ENCODE peak calls at places on chromosomes 3 and 15, in seven cellular contexts. K is psoas muscle, A is ovary, C is left ventricle myocardium inferior, G is neural progenitor cell, P is cardiac muscle cell, L is upper lobe of right lung. N is an unnamed sample. For H3K4me1 and H3K27me3, the result is how much of the 10 kb centered on the place peaks cover.

GRCh38 chr15:40937762-40938529 is 8.8 kb downstream of the DLL4 start:
- DNase-seq in K (no peak), A (no peak), C (no peak), G (no peak), P (no peak), L (no peak), N (no peak)

GRCh38 chr15:74431645-74432044 is 2.1 kb downstream of the SEMA7A start:
- DNase-seq in K (no peak), A (no peak), C (no peak), G (no peak), P (no peak), L (no peak), N (no peak)

GRCh38 chr3:129313983-129314756 is 35.5 kb downstream of the HMCES start:
- DNase-seq in K (no peak), A (no peak), C (peak), G (peak), P (peak), L (no peak), N (no peak)

GRCh38 chr3:182490601-182491485 is 302.5 kb upstream of the ATP11B start:
- DNase-seq in K (no peak), A (no peak), C (no peak), G (peak), P (peak), L (no peak), N (peak)

GRCh38 chr15:45919806-45920205 is 285.0 kb downstream of the SQOR start:
- DNase-seq in K (no peak), A (no peak), C (no peak), G (no peak), P (peak), L (peak), N (no peak)

GRCh38 chr3:182886497-182886896 is 93.2 kb downstream of the ATP11B start:
- DNase-seq in K (no peak), A (no peak), C (no peak), G (no peak), P (no peak), L (no peak), N (no peak)

GRCh38 chr3:14725015-14725431 is 50.1 kb downstream of the C3orf20 start:
- DNase-seq in K (peak), A (no peak), C (no peak), G (no peak), P (peak), L (no peak), N (no peak)

GRCh38 chr3:161148832-161149475 is 43.8 kb upstream of the B3GALNT1 start:
- DNase-seq in K (no peak), A (no peak), C (no peak), G (no peak), P (peak), L (no peak), N (no peak)

GRCh38 chr3:152658977-152659376 is 176.0 kb upstream of the P2RY1 start:
- DNase-seq in K (no peak), A (no peak), C (no peak), G (no peak), P (no peak), L (no peak), N (no peak)

GRCh38 chr3:9170851-9171160 is 78.6 kb downstream of the SRGAP3 start:
- DNase-seq in K (no peak), A (no peak), C (no peak), G (no peak), P (no peak), L (no peak), N (no peak)

GRCh38 chr3:102179321-102180290 is 255.2 kb upstream of the ZPLD1 start:
- DNase-seq in K (no peak), A (no peak), C (no peak), G (no peak), P (peak), L (no peak), N (no peak)

GRCh38 chr3:140456974-140457373 is 220.9 kb upstream of the TRIM42 start:
- DNase-seq in K (no peak), A (no peak), C (no peak), G (no peak), P (no peak), L (no peak), N (no peak)

GRCh38 chr15:70063992-70064379 is 33.7 kb downstream of the TLE3 start:
- DNase-seq in K (no peak), A (no peak), C (no peak), G (no peak), P (no peak), L (no peak), N (no peak)

GRCh38 chr15:60568883-60569495 is 90.0 kb upstream of the ICE2 start:
- DNase-seq in K (no peak), A (no peak), C (no peak), G (no peak), P (no peak), L (no peak), N (no peak)

GRCh38 chr15:99143230-99143629 is 38.4 kb downstream of the SYNM start:
- DNase-seq in K (no peak), A (no peak), C (no peak), G (no peak), P (no peak), L (no peak), N (no peak)

GRCh38 chr3:8423307-8423706 is 78.3 kb upstream of the LMCD1 start:
- DNase-seq in K (no peak), A (no peak), C (no peak), G (no peak), P (no peak), L (no peak), N (no peak)

GRCh38 chr15:50116477-50116876 is 2.6 kb downstream of the ATP8B4 start:
- DNase-seq in K (no peak), A (no peak), C (no peak), G (peak), P (peak), L (no peak), N (no peak)

GRCh38 chr3:185400866-185401265 is 37.9 kb downstream of the MAP3K13 start:
- DNase-seq in K (no peak), A (no peak), C (no peak), G (no peak), P (no peak), L (no peak), N (no peak)

GRCh38 chr3:87260270-87260669 is 16.1 kb downstream of the POU1F1 start:
- DNase-seq in K (no peak), A (no peak), C (no peak), G (peak), P (peak), L (no peak), N (peak)

GRCh38 chr3:12301513-12301912 is 12.6 kb downstream of the PPARG start:
- DNase-seq in K (no peak), A (no peak), C (no peak), G (no peak), P (no peak), L (no peak), N (no peak)

GRCh38 chr15:63233667-63234419 is 43.6 kb upstream of the APH1B start:
- DNase-seq in K (no peak), A (no peak), C (no peak), G (no peak), P (peak), L (no peak), N (no peak)

GRCh38 chr15:63234479-63234878 is 42.9 kb upstream of the APH1B start:
- DNase-seq in K (peak), A (no peak), C (peak), G (no peak), P (peak), L (no peak), N (no peak)

GRCh38 chr15:63238796-63239195 is 38.6 kb upstream of the APH1B start:
- DNase-seq in K (no peak), A (no peak), C (no peak), G (no peak), P (peak), L (no peak), N (peak)

GRCh38 chr15:63238181-63238580 is 39.2 kb upstream of the APH1B start:
- DNase-seq in K (no peak), A (no peak), C (no peak), G (no peak), P (no peak), L (no peak), N (peak)

DNA sequence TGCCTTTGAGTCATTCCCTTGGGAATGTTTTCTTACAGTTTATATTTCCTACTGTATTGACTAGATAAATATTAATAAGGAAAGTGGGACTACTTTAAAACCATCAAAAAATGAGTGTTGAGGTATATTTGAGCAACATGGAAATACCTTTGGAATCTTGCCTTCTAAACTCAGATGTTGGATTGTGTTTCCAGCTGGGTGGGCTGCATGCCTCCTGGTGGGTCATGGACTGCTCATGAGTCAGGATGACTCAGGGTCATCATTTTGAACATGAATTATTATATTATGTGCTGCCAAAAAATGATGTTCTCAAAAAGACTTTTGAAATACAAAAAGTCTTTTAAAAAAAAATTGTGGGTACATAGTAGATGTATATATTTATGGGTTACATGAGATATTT is 41.1 kb upstream of the APH1B start:
- DNase-seq in K (no peak), A (no peak), C (no peak), G (no peak), P (peak), L (no peak), N (peak)
- H3K4me1 ChIP-seq in K (under half), A (under half), C (half or more), G (under half), P (under half), L (half or more), N (half or more)

DNA sequence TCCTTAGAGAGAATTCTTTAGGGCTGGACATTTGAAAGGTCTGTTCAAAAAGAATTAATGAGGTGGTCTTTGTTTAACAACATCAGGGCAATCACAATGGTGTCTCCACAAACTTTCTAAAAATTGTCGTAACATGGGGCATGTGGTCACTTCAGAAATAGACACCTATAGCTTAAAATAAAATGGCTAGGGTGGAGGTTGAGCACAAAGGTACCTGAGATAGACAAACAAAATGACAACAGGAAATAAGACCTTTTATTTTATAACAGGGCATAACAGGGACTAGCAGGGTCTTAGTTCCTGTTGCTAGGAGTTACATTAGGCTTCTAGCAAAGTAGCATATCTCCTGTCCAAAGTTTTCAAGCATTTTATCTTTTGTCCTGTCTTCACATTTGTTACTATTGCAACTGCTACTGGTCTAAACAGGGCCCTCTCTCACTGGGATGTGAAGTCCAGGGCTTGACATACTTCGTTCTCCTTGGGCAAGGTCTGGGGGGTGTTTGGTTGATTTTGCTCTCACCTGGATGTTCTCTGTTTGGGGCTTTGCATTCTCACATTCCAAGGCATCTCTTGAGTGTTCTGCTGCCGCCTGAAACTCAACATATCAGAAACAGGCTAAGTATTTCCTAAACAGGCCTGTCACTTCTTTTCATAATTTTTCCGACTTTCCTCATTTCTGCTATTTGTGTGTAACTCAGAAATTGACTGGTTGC is 3.0 kb downstream of the GCSAM start:
- DNase-seq in K (no peak), A (no peak), C (no peak), G (no peak), P (no peak), L (no peak), N (no peak)
- H3K4me3 ChIP-seq in K (no peak), A (no peak), C (no peak), G (no peak), P (no peak), L (no peak), N (no peak)

DNA sequence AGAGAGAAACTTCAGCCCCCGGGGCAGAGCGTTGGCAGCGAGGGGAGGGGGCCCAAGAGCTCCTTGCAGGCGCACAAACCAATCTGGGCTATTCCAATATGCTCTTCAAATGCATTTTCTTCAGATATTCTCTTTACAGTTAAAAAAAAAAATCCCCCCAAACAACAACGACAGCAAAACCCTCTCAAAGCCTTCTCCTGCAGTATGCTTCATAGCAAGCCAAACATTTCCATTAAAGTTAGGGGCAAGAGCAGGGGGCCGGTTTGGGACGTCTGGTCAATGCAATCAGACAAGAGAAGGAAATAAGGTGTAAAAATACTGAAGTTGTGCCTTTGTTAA is 237 bp upstream of the CTXND1 start:
- DNase-seq in K (no peak), A (no peak), C (no peak), G (no peak), P (no peak), L (no peak), N (no peak)
- H3K27me3 ChIP-seq in K (half or more), A (under half), C (half or more), G (half or more), P (half or more), L (half or more), N (under half)

GRCh38 chr3:48347500-48347899 is 14.0 kb upstream of the SPINK8 start:
- DNase-seq in K (no peak), A (no peak), C (no peak), G (no peak), P (no peak), L (no peak), N (no peak)

GRCh38 chr3:48345946-48346572 is 12.6 kb upstream of the SPINK8 start:
- DNase-seq in K (no peak), A (no peak), C (no peak), G (no peak), P (no peak), L (no peak), N (no peak)

DNA sequence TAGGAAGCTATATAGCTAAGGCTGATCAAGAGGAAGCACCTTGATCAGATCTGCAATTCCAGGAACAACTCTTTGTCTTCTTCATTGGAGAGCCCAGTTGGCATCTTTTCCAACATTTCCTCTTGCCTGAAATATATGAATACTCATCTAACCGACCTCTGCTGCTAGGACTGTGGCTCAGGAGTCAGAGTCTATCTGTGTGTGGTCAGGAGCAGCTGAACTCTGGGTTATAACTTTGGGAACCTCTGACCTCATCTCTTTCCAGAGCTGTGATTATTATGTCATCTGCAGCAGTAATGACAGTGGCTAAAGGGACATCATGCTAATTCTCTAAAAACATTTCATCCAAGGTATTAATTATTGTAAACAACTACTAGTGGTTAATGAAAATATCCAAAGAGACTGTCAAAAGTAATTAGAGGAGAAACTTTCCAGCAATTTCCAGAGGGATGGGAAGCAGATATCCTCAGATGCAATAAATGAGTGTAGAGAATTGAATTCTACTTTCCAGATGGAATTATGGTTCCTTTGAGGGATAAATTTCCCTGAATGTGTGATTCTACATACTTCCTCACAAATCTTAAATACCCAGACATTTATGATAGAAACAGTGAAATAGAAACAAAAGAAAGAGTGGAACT is 11.5 kb upstream of the SPINK8 start:
- DNase-seq in K (no peak), A (no peak), C (no peak), G (no peak), P (no peak), L (no peak), N (peak)
- H3K4me1 ChIP-seq in K (under half), A (under half), C (under half), G (under half), P (under half), L (under half), N (under half)

GRCh38 chr3:194176274-194176991 is 40.5 kb downstream of the HES1 start:
- DNase-seq in K (no peak), A (peak), C (no peak), G (peak), P (no peak), L (no peak), N (no peak)
- H3K4me3 ChIP-seq in K (no peak), A (no peak), C (no peak), G (no peak), P (no peak), L (no peak), N (peak)

GRCh38 chr15:89501646-89502045 is 5.3 kb upstream of the RHCG start:
- DNase-seq in K (no peak), A (no peak), C (no peak), G (no peak), P (no peak), L (no peak), N (no peak)
- H3K27me3 ChIP-seq in K (under half), A (under half), C (half or more), G (under half), P (under half), L (under half), N (under half)

DNA sequence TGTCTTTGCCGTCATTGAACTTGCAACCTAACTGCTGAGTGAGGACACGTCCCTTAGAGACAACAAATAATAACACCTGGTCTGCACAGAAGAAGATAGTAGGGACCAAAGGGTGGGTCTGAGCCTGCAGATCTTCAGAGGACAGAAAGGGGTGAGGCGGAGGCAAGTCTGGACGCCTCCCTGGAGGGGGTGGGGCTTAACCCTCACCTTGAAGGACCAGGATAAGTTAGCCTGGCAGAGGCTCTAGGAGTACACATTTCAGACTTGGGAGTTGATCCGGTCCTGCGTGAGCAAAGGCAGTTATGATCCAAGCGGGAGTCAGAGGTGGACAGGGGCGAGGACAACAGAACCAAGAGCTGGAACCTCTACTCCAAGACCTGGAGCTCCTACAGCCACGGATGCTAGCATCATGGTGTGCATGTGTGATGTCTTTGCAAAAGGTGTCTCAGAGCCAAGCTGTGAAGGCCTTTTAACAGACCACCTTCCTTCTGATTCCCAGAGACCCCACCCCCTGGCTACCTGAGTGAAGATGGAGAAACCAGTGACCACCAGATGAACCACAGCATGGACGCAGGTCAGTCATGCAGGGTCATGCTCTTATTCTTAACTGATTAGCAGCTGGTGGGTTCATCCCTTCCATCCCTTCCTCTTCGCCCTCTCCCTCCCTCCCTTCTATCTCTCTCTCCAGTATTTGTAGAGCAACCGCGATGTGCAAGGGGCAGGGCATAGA is 88.0 kb downstream of the AAGAB start:
- DNase-seq in K (no peak), A (no peak), C (no peak), G (no peak), P (no peak), L (no peak), N (no peak)
- H3K4me1 ChIP-seq in K (half or more), A (under half), C (half or more), G (under half), P (under half), L (under half), N (under half)

GRCh38 chr3:94349310-94349848 is 286.5 kb downstream of the NSUN3 start:
- DNase-seq in K (no peak), A (no peak), C (no peak), G (peak), P (no peak), L (no peak), N (no peak)
- H3K4me3 ChIP-seq in K (no peak), A (no peak), C (no peak), G (no peak), P (no peak), L (no peak), N (no peak)